ENCODE peak calls at places on chromosomes 1 and 21, in six cellular contexts. One of them, this sample, is unnamed.

GRCh38 chr1:198890531-198890930 is 251.7 kb downstream of the PTPRC start:
- DNase-seq in amniotic stem cell: no peak
- DNase-seq in activated gamma-delta T cell treated with Interleukin-2 at 50 U/mL for 16 hours: no peak
- DNase-seq in renal cortical epithelial cell: peak
- DNase-seq in H7: no peak
- DNase-seq in stimulated activated CD4-positive, alpha-beta T cell treated with anti-CD3 and anti-CD28 coated beads, Interleukin-1b, Interleukin-23, amount 100 ng/mL, for 24 hours: no peak
- DNase-seq in this sample: no peak

GRCh38 chr1:12798911-12799310 is 7.7 kb downstream of the PRAMEF1 start:
- DNase-seq in amniotic stem cell: no peak
- DNase-seq in activated gamma-delta T cell treated with Interleukin-2 at 50 U/mL for 16 hours: no peak
- DNase-seq in renal cortical epithelial cell: peak
- DNase-seq in H7: no peak
- DNase-seq in stimulated activated CD4-positive, alpha-beta T cell treated with anti-CD3 and anti-CD28 coated beads, Interleukin-1b, Interleukin-23, amount 100 ng/mL, for 24 hours: no peak
- DNase-seq in this sample: no peak

GRCh38 chr1:156725683-156726280 is 2.5 kb upstream of the METTL25B start:
- DNase-seq in amniotic stem cell: no peak
- DNase-seq in activated gamma-delta T cell treated with Interleukin-2 at 50 U/mL for 16 hours: peak
- DNase-seq in renal cortical epithelial cell: peak
- DNase-seq in H7: peak
- DNase-seq in stimulated activated CD4-positive, alpha-beta T cell treated with anti-CD3 and anti-CD28 coated beads, Interleukin-1b, Interleukin-23, amount 100 ng/mL, for 24 hours: peak
- DNase-seq in this sample: peak

GRCh38 chr1:109713636-109714035 is 1.6 kb downstream of the GSTM5 start:
- DNase-seq in amniotic stem cell: no peak
- DNase-seq in activated gamma-delta T cell treated with Interleukin-2 at 50 U/mL for 16 hours: no peak
- DNase-seq in renal cortical epithelial cell: no peak
- DNase-seq in H7: peak
- DNase-seq in stimulated activated CD4-positive, alpha-beta T cell treated with anti-CD3 and anti-CD28 coated beads, Interleukin-1b, Interleukin-23, amount 100 ng/mL, for 24 hours: no peak
- DNase-seq in this sample: no peak

GRCh38 chr1:210696709-210697108 is 368.0 kb downstream of the HHAT start:
- DNase-seq in amniotic stem cell: no peak
- DNase-seq in activated gamma-delta T cell treated with Interleukin-2 at 50 U/mL for 16 hours: no peak
- DNase-seq in renal cortical epithelial cell: no peak
- DNase-seq in H7: no peak
- DNase-seq in stimulated activated CD4-positive, alpha-beta T cell treated with anti-CD3 and anti-CD28 coated beads, Interleukin-1b, Interleukin-23, amount 100 ng/mL, for 24 hours: no peak
- DNase-seq in this sample: no peak

GRCh38 chr1:28517649-28517999 is 11.8 kb downstream of the RCC1 start:
- DNase-seq in amniotic stem cell: no peak
- DNase-seq in activated gamma-delta T cell treated with Interleukin-2 at 50 U/mL for 16 hours: no peak
- DNase-seq in renal cortical epithelial cell: no peak
- DNase-seq in H7: peak
- DNase-seq in stimulated activated CD4-positive, alpha-beta T cell treated with anti-CD3 and anti-CD28 coated beads, Interleukin-1b, Interleukin-23, amount 100 ng/mL, for 24 hours: no peak
- DNase-seq in this sample: no peak

GRCh38 chr1:92817986-92818764 is 13.7 kb upstream of the RPL5 start:
- DNase-seq in amniotic stem cell: no peak
- DNase-seq in activated gamma-delta T cell treated with Interleukin-2 at 50 U/mL for 16 hours: no peak
- DNase-seq in renal cortical epithelial cell: peak
- DNase-seq in H7: peak
- DNase-seq in stimulated activated CD4-positive, alpha-beta T cell treated with anti-CD3 and anti-CD28 coated beads, Interleukin-1b, Interleukin-23, amount 100 ng/mL, for 24 hours: no peak
- DNase-seq in this sample: peak

GRCh38 chr1:231091853-231092301 is 51.8 kb upstream of the FAM89A start:
- DNase-seq in amniotic stem cell: no peak
- DNase-seq in activated gamma-delta T cell treated with Interleukin-2 at 50 U/mL for 16 hours: peak
- DNase-seq in renal cortical epithelial cell: no peak
- DNase-seq in H7: peak
- DNase-seq in stimulated activated CD4-positive, alpha-beta T cell treated with anti-CD3 and anti-CD28 coated beads, Interleukin-1b, Interleukin-23, amount 100 ng/mL, for 24 hours: peak
- DNase-seq in this sample: peak

GRCh38 chr1:241972703-241973375 is 15.3 kb downstream of the BECN2 start:
- DNase-seq in amniotic stem cell: no peak
- DNase-seq in activated gamma-delta T cell treated with Interleukin-2 at 50 U/mL for 16 hours: no peak
- DNase-seq in renal cortical epithelial cell: peak
- DNase-seq in H7: peak
- DNase-seq in stimulated activated CD4-positive, alpha-beta T cell treated with anti-CD3 and anti-CD28 coated beads, Interleukin-1b, Interleukin-23, amount 100 ng/mL, for 24 hours: no peak
- DNase-seq in this sample: no peak

GRCh38 chr1:237701534-237701933 is 189.2 kb downstream of the ZP4 start:
- DNase-seq in amniotic stem cell: no peak
- DNase-seq in activated gamma-delta T cell treated with Interleukin-2 at 50 U/mL for 16 hours: no peak
- DNase-seq in renal cortical epithelial cell: no peak
- DNase-seq in H7: no peak
- DNase-seq in stimulated activated CD4-positive, alpha-beta T cell treated with anti-CD3 and anti-CD28 coated beads, Interleukin-1b, Interleukin-23, amount 100 ng/mL, for 24 hours: no peak
- DNase-seq in this sample: no peak

GRCh38 chr1:9670085-9670484 is 18.6 kb downstream of the PIK3CD start:
- DNase-seq in amniotic stem cell: no peak
- DNase-seq in activated gamma-delta T cell treated with Interleukin-2 at 50 U/mL for 16 hours: no peak
- DNase-seq in renal cortical epithelial cell: no peak
- DNase-seq in H7: no peak
- DNase-seq in stimulated activated CD4-positive, alpha-beta T cell treated with anti-CD3 and anti-CD28 coated beads, Interleukin-1b, Interleukin-23, amount 100 ng/mL, for 24 hours: no peak
- DNase-seq in this sample: no peak

GRCh38 chr1:222794656-222795474 is 20.0 kb upstream of the DISP1 start:
- DNase-seq in amniotic stem cell: no peak
- DNase-seq in activated gamma-delta T cell treated with Interleukin-2 at 50 U/mL for 16 hours: no peak
- DNase-seq in renal cortical epithelial cell: peak
- DNase-seq in H7: no peak
- DNase-seq in stimulated activated CD4-positive, alpha-beta T cell treated with anti-CD3 and anti-CD28 coated beads, Interleukin-1b, Interleukin-23, amount 100 ng/mL, for 24 hours: no peak
- DNase-seq in this sample: no peak

GRCh38 chr1:53190210-53190611 is 6.4 kb upstream of the CPT2 start:
- DNase-seq in amniotic stem cell: no peak
- DNase-seq in activated gamma-delta T cell treated with Interleukin-2 at 50 U/mL for 16 hours: no peak
- DNase-seq in renal cortical epithelial cell: no peak
- DNase-seq in H7: no peak
- DNase-seq in stimulated activated CD4-positive, alpha-beta T cell treated with anti-CD3 and anti-CD28 coated beads, Interleukin-1b, Interleukin-23, amount 100 ng/mL, for 24 hours: no peak
- DNase-seq in this sample: no peak

GRCh38 chr1:17233675-17234074 is 15.2 kb upstream of the PADI3 start:
- DNase-seq in amniotic stem cell: peak
- DNase-seq in activated gamma-delta T cell treated with Interleukin-2 at 50 U/mL for 16 hours: no peak
- DNase-seq in renal cortical epithelial cell: peak
- DNase-seq in H7: no peak
- DNase-seq in stimulated activated CD4-positive, alpha-beta T cell treated with anti-CD3 and anti-CD28 coated beads, Interleukin-1b, Interleukin-23, amount 100 ng/mL, for 24 hours: no peak
- DNase-seq in this sample: peak

GRCh38 chr1:82185084-82185483 is 384.4 kb downstream of the ADGRL2 start:
- DNase-seq in amniotic stem cell: no peak
- DNase-seq in activated gamma-delta T cell treated with Interleukin-2 at 50 U/mL for 16 hours: no peak
- DNase-seq in renal cortical epithelial cell: no peak
- DNase-seq in H7: no peak
- DNase-seq in stimulated activated CD4-positive, alpha-beta T cell treated with anti-CD3 and anti-CD28 coated beads, Interleukin-1b, Interleukin-23, amount 100 ng/mL, for 24 hours: no peak
- DNase-seq in this sample: no peak

GRCh38 chr1:243505986-243506689 is 250.3 kb downstream of the SDCCAG8 start:
- DNase-seq in amniotic stem cell: no peak
- DNase-seq in activated gamma-delta T cell treated with Interleukin-2 at 50 U/mL for 16 hours: no peak
- DNase-seq in renal cortical epithelial cell: no peak
- DNase-seq in H7: no peak
- DNase-seq in stimulated activated CD4-positive, alpha-beta T cell treated with anti-CD3 and anti-CD28 coated beads, Interleukin-1b, Interleukin-23, amount 100 ng/mL, for 24 hours: no peak
- DNase-seq in this sample: no peak

GRCh38 chr1:51410568-51411460 is 80.5 kb upstream of the TTC39A start:
- DNase-seq in amniotic stem cell: no peak
- DNase-seq in activated gamma-delta T cell treated with Interleukin-2 at 50 U/mL for 16 hours: no peak
- DNase-seq in renal cortical epithelial cell: no peak
- DNase-seq in H7: no peak
- DNase-seq in stimulated activated CD4-positive, alpha-beta T cell treated with anti-CD3 and anti-CD28 coated beads, Interleukin-1b, Interleukin-23, amount 100 ng/mL, for 24 hours: no peak
- DNase-seq in this sample: peak

GRCh38 chr1:47508900-47509488 is 71.2 kb downstream of the FOXD2 start:
- DNase-seq in amniotic stem cell: no peak
- DNase-seq in activated gamma-delta T cell treated with Interleukin-2 at 50 U/mL for 16 hours: no peak
- DNase-seq in renal cortical epithelial cell: no peak
- DNase-seq in H7: peak
- DNase-seq in stimulated activated CD4-positive, alpha-beta T cell treated with anti-CD3 and anti-CD28 coated beads, Interleukin-1b, Interleukin-23, amount 100 ng/mL, for 24 hours: no peak
- DNase-seq in this sample: no peak

GRCh38 chr1:182149411-182149965 is 88.0 kb upstream of the ZNF648 start:
- DNase-seq in amniotic stem cell: no peak
- DNase-seq in activated gamma-delta T cell treated with Interleukin-2 at 50 U/mL for 16 hours: no peak
- DNase-seq in renal cortical epithelial cell: peak
- DNase-seq in H7: no peak
- DNase-seq in stimulated activated CD4-positive, alpha-beta T cell treated with anti-CD3 and anti-CD28 coated beads, Interleukin-1b, Interleukin-23, amount 100 ng/mL, for 24 hours: no peak
- DNase-seq in this sample: peak

GRCh38 chr1:205569411-205570172 is 62.2 kb downstream of the ELK4 start:
- DNase-seq in amniotic stem cell: no peak
- DNase-seq in activated gamma-delta T cell treated with Interleukin-2 at 50 U/mL for 16 hours: no peak
- DNase-seq in renal cortical epithelial cell: no peak
- DNase-seq in H7: peak
- DNase-seq in stimulated activated CD4-positive, alpha-beta T cell treated with anti-CD3 and anti-CD28 coated beads, Interleukin-1b, Interleukin-23, amount 100 ng/mL, for 24 hours: no peak
- DNase-seq in this sample: no peak

GRCh38 chr1:31926846-31927660 is 11.1 kb downstream of the PTP4A2 start:
- DNase-seq in amniotic stem cell: no peak
- DNase-seq in activated gamma-delta T cell treated with Interleukin-2 at 50 U/mL for 16 hours: no peak
- DNase-seq in renal cortical epithelial cell: no peak
- DNase-seq in H7: no peak
- DNase-seq in stimulated activated CD4-positive, alpha-beta T cell treated with anti-CD3 and anti-CD28 coated beads, Interleukin-1b, Interleukin-23, amount 100 ng/mL, for 24 hours: no peak
- DNase-seq in this sample: no peak

GRCh38 chr1:222811671-222812070 is 3.2 kb upstream of the DISP1 start:
- DNase-seq in amniotic stem cell: no peak
- DNase-seq in activated gamma-delta T cell treated with Interleukin-2 at 50 U/mL for 16 hours: no peak
- DNase-seq in renal cortical epithelial cell: no peak
- DNase-seq in H7: no peak
- DNase-seq in stimulated activated CD4-positive, alpha-beta T cell treated with anti-CD3 and anti-CD28 coated beads, Interleukin-1b, Interleukin-23, amount 100 ng/mL, for 24 hours: no peak
- DNase-seq in this sample: no peak

GRCh38 chr1:218501073-218501612 is 156.0 kb downstream of the TGFB2 start:
- DNase-seq in amniotic stem cell: no peak
- DNase-seq in activated gamma-delta T cell treated with Interleukin-2 at 50 U/mL for 16 hours: no peak
- DNase-seq in renal cortical epithelial cell: no peak
- DNase-seq in H7: no peak
- DNase-seq in stimulated activated CD4-positive, alpha-beta T cell treated with anti-CD3 and anti-CD28 coated beads, Interleukin-1b, Interleukin-23, amount 100 ng/mL, for 24 hours: no peak
- DNase-seq in this sample: no peak

GRCh38 chr1:181793826-181794225 is 267.7 kb downstream of the ZNF648 start:
- DNase-seq in amniotic stem cell: no peak
- DNase-seq in activated gamma-delta T cell treated with Interleukin-2 at 50 U/mL for 16 hours: no peak
- DNase-seq in renal cortical epithelial cell: peak
- DNase-seq in H7: no peak
- DNase-seq in stimulated activated CD4-positive, alpha-beta T cell treated with anti-CD3 and anti-CD28 coated beads, Interleukin-1b, Interleukin-23, amount 100 ng/mL, for 24 hours: no peak
- DNase-seq in this sample: no peak

GRCh38 chr1:2091611-2092604 is 41.7 kb downstream of the PRKCZ start:
- DNase-seq in amniotic stem cell: no peak
- DNase-seq in activated gamma-delta T cell treated with Interleukin-2 at 50 U/mL for 16 hours: peak
- DNase-seq in renal cortical epithelial cell: no peak
- DNase-seq in H7: peak
- DNase-seq in stimulated activated CD4-positive, alpha-beta T cell treated with anti-CD3 and anti-CD28 coated beads, Interleukin-1b, Interleukin-23, amount 100 ng/mL, for 24 hours: peak
- DNase-seq in this sample: no peak

GRCh38 chr21:46066843-46067331 is 31.0 kb upstream of the COL6A2 start:
- DNase-seq in amniotic stem cell: no peak
- DNase-seq in activated gamma-delta T cell treated with Interleukin-2 at 50 U/mL for 16 hours: no peak
- DNase-seq in renal cortical epithelial cell: no peak
- DNase-seq in H7: peak
- DNase-seq in stimulated activated CD4-positive, alpha-beta T cell treated with anti-CD3 and anti-CD28 coated beads, Interleukin-1b, Interleukin-23, amount 100 ng/mL, for 24 hours: no peak
- DNase-seq in this sample: no peak

GRCh38 chr1:94285026-94285654 is 47.8 kb upstream of the ARHGAP29 start:
- DNase-seq in amniotic stem cell: no peak
- DNase-seq in activated gamma-delta T cell treated with Interleukin-2 at 50 U/mL for 16 hours: no peak
- DNase-seq in renal cortical epithelial cell: peak
- DNase-seq in H7: no peak
- DNase-seq in stimulated activated CD4-positive, alpha-beta T cell treated with anti-CD3 and anti-CD28 coated beads, Interleukin-1b, Interleukin-23, amount 100 ng/mL, for 24 hours: no peak
- DNase-seq in this sample: no peak

GRCh38 chr1:111725192-111725591 is 14.0 kb downstream of the INKA2 start:
- DNase-seq in amniotic stem cell: no peak
- DNase-seq in activated gamma-delta T cell treated with Interleukin-2 at 50 U/mL for 16 hours: no peak
- DNase-seq in renal cortical epithelial cell: no peak
- DNase-seq in H7: peak
- DNase-seq in stimulated activated CD4-positive, alpha-beta T cell treated with anti-CD3 and anti-CD28 coated beads, Interleukin-1b, Interleukin-23, amount 100 ng/mL, for 24 hours: no peak
- DNase-seq in this sample: no peak

GRCh38 chr1:55662875-55663274 is 447.7 kb upstream of the USP24 start:
- DNase-seq in amniotic stem cell: no peak
- DNase-seq in activated gamma-delta T cell treated with Interleukin-2 at 50 U/mL for 16 hours: no peak
- DNase-seq in renal cortical epithelial cell: no peak
- DNase-seq in H7: no peak
- DNase-seq in stimulated activated CD4-positive, alpha-beta T cell treated with anti-CD3 and anti-CD28 coated beads, Interleukin-1b, Interleukin-23, amount 100 ng/mL, for 24 hours: no peak
- DNase-seq in this sample: no peak

GRCh38 chr1:36420836-36421317 is 23.2 kb upstream of the LSM10 start:
- DNase-seq in amniotic stem cell: peak
- DNase-seq in activated gamma-delta T cell treated with Interleukin-2 at 50 U/mL for 16 hours: peak
- DNase-seq in renal cortical epithelial cell: peak
- DNase-seq in H7: peak
- DNase-seq in stimulated activated CD4-positive, alpha-beta T cell treated with anti-CD3 and anti-CD28 coated beads, Interleukin-1b, Interleukin-23, amount 100 ng/mL, for 24 hours: peak
- DNase-seq in this sample: peak

This sample was measured in RKO.